ENCODE peak calls at places on chromosomes 7 and 10, in seven cellular contexts. T, U, Y, A, W, P and B are unnamed samples.

GRCh38 chr10:89262331-89263020 is 10.9 kb upstream of the LIPA start:
- DNase-seq in T (no peak), U (no peak), Y (peak; percentile 64), A (no peak), W (peak; percentile 45), P (no peak), B (no peak)

GRCh38 chr10:100848770-100849169 is 64.0 kb upstream of the SLF2 start:
- DNase-seq in T (no peak), U (no peak), Y (no peak), A (no peak), W (no peak), P (no peak), B (no peak)

GRCh38 chr7:102170417-102170970 is 116.2 kb upstream of the SH2B2 start:
- DNase-seq in T (no peak), U (peak; percentile 23), Y (no peak), A (no peak), W (peak; percentile 41), P (no peak), B (no peak)

GRCh38 chr7:45230083-45230482 is 72.5 kb downstream of the RAMP3 start:
- DNase-seq in T (no peak), U (no peak), Y (no peak), A (no peak), W (no peak), P (no peak), B (no peak)

GRCh38 chr7:1974714-1975113 is 258.0 kb downstream of the MAD1L1 start:
- DNase-seq in T (no peak), U (no peak), Y (no peak), A (no peak), W (no peak), P (no peak), B (no peak)

GRCh38 chr10:98246911-98247820 is 20.8 kb downstream of the LOXL4 start:
- DNase-seq in T (no peak), U (peak; percentile 83), Y (peak; percentile 69), A (no peak), W (no peak), P (no peak), B (no peak)

GRCh38 chr10:69721690-69722310 is 79.9 kb upstream of the COL13A1 start:
- DNase-seq in T (no peak), U (peak; percentile 60), Y (peak; percentile 43), A (no peak), W (peak; percentile 96), P (no peak), B (no peak)

GRCh38 chr10:5305374-5305773 is 59.4 kb upstream of the UCN3 start:
- DNase-seq in T (no peak), U (no peak), Y (peak; percentile 93), A (no peak), W (peak; percentile 48), P (no peak), B (no peak)

GRCh38 chr10:103745264-103746247 is 109.8 kb downstream of the SH3PXD2A start:
- DNase-seq in T (no peak), U (no peak), Y (peak; percentile 59), A (no peak), W (no peak), P (no peak), B (no peak)

GRCh38 chr7:24718977-24719491 is 38.2 kb downstream of the GSDME start:
- DNase-seq in T (no peak), U (no peak), Y (no peak), A (no peak), W (no peak), P (no peak), B (no peak)

GRCh38 chr7:8216291-8216690 is 45.7 kb downstream of the ICA1 start:
- DNase-seq in T (no peak), U (no peak), Y (no peak), A (no peak), W (no peak), P (no peak), B (no peak)

GRCh38 chr10:80131499-80131901 is 1.0 kb upstream of the PLAC9 start:
- DNase-seq in T (no peak), U (no peak), Y (peak; percentile 50), A (no peak), W (no peak), P (no peak), B (no peak)

GRCh38 chr10:91596821-91597396 is 36.0 kb downstream of the PPP1R3C start:
- DNase-seq in T (no peak), U (peak; percentile 74), Y (peak; percentile 85), A (no peak), W (peak; percentile 91), P (no peak), B (peak; percentile 42)